ENCODE peak calls at places on chromosomes 16 and 17, in four cellular contexts. N is stomach, V is right atrium auricular region, H is bronchial epithelial cell. S is an unnamed sample.

GRCh38 chr17:55926276-55926995 is 175.6 kb downstream of the PCTP start:
- DNase-seq in N (no peak), V (no peak), H (no peak), S (no peak)

GRCh38 chr17:34414338-34414737 is 51.3 kb upstream of the CCL1 start:
- DNase-seq in N (no peak), V (no peak), H (no peak), S (no peak)

GRCh38 chr16:72094266-72094610 is 591 bp downstream of the DHX38 start:
- DNase-seq in V (no peak), H (peak; percentile 3), N (no peak), S (no peak)

GRCh38 chr17:7438050-7438614 is 1.2 kb upstream of the FGF11 start:
- DNase-seq in H (peak; percentile 33), V (peak; percentile 62), N (peak; percentile 53), S (peak; percentile 37)

GRCh38 chr17:76193616-76194015 is 46.7 kb downstream of the RNF157 start:
- DNase-seq in H (no peak), V (no peak), N (no peak), S (no peak)

GRCh38 chr17:76969598-76970172 is 101.5 kb downstream of the MGAT5B start:
- DNase-seq in V (no peak), H (no peak), N (no peak), S (no peak)

GRCh38 chr17:3998436-3998835 is 34.2 kb upstream of the ATP2A3 start:
- DNase-seq in V (no peak), N (no peak), H (no peak), S (no peak)

GRCh38 chr17:69711504-69711903 is 297.0 kb downstream of the MAP2K6 start:
- DNase-seq in V (no peak), N (no peak), H (no peak), S (no peak)

GRCh38 chr16:8675183-8676159 is 1.1 kb downstream of the ABAT start:
- DNase-seq in H (peak; percentile 5), N (no peak), V (no peak), S (peak; percentile 45)

GRCh38 chr17:1480747-1481465 is 11.6 kb downstream of the MYO1C start:
- DNase-seq in V (no peak), N (no peak), H (no peak), S (no peak)

GRCh38 chr17:7384489-7385081 is 3.7 kb downstream of the TNK1 start:
- DNase-seq in V (no peak), N (no peak), H (no peak), S (no peak)

GRCh38 chr17:40827746-40828453 is 5.5 kb upstream of the KRT10 start:
- DNase-seq in V (no peak), H (no peak), N (no peak), S (no peak)

GRCh38 chr17:17484451-17484899 is 7.7 kb downstream of the MED9 start:
- DNase-seq in H (peak; percentile 27), V (no peak), N (no peak), S (no peak)

GRCh38 chr17:70447588-70447987 is 278.3 kb downstream of the KCNJ2 start:
- DNase-seq in H (peak; percentile 10), N (no peak), V (no peak), S (no peak)

GRCh38 chr17:16880843-16881230 is 91.1 kb downstream of the TNFRSF13B start:
- DNase-seq in H (no peak), N (no peak), V (peak; percentile 53), S (no peak)

GRCh38 chr17:67390646-67391480 is 13.8 kb downstream of the PITPNC1 start:
- DNase-seq in V (no peak), H (peak; percentile 92), N (peak; percentile 76), S (peak; percentile 83)

GRCh38 chr17:64074704-64075484 is 54.5 kb upstream of the ICAM2 start:
- DNase-seq in V (no peak), H (peak; percentile 97), N (peak; percentile 69), S (peak; percentile 78)

GRCh38 chr17:8003594-8004181 is 1.3 kb downstream of the GUCY2D start:
- DNase-seq in V (no peak), N (no peak), H (no peak), S (no peak)

GRCh38 chr17:75242461-75243042 is 18.9 kb downstream of the GGA3 start:
- DNase-seq in H (no peak), N (no peak), V (no peak), S (no peak)

GRCh38 chr16:82041542-82041941 is 6.5 kb downstream of the HSD17B2 start:
- DNase-seq in V (no peak), H (no peak), N (no peak), S (no peak)

GRCh38 chr17:45131616-45132301 is 556 bp downstream of the PLCD3 start:
- DNase-seq in H (no peak), V (no peak), N (peak; percentile 48), S (peak; percentile 54)

GRCh38 chr17:13727441-13728171 is 125.9 kb upstream of the HS3ST3A1 start:
- DNase-seq in V (no peak), N (no peak), H (peak; percentile 90), S (no peak)

GRCh38 chr17:57578608-57578990 is 166.5 kb downstream of the CCDC182 start:
- DNase-seq in H (no peak), N (no peak), V (no peak), S (no peak)

GRCh38 chr16:55389426-55390073 is 65.5 kb downstream of the IRX6 start:
- DNase-seq in N (no peak), V (no peak), H (peak; percentile 34), S (no peak)

GRCh38 chr17:34765291-34765690 is 185.9 kb downstream of the TMEM132E start:
- DNase-seq in V (no peak), H (no peak), N (no peak), S (no peak)

GRCh38 chr17:42522798-42523278 is 13.2 kb upstream of the NAGLU start:
- DNase-seq in H (no peak), V (no peak), N (no peak), S (no peak)

GRCh38 chr16:9351440-9351839 is 260.0 kb downstream of the HAPSTR1 start:
- DNase-seq in V (no peak), N (peak; percentile 62), H (no peak), S (peak; percentile 85)

GRCh38 chr17:80316927-80317705 is 56.5 kb downstream of the RNF213 start:
- DNase-seq in V (no peak), N (no peak), H (no peak), S (no peak)

GRCh38 chr17:79948918-79949645 is 86.6 kb downstream of the TBC1D16 start:
- DNase-seq in V (no peak), H (no peak), N (no peak), S (peak; percentile 5)

GRCh38 chr16:84950906-84951305 is 60.4 kb downstream of the ZDHHC7 start:
- DNase-seq in N (no peak), V (no peak), H (no peak), S (no peak)

GRCh38 chr16:64695684-64696083 is 426.2 kb downstream of the CDH11 start:
- DNase-seq in H (no peak), N (no peak), V (no peak), S (no peak)

GRCh38 chr17:57551321-57552079 is 193.6 kb downstream of the CCDC182 start:
- DNase-seq in H (no peak), V (no peak), N (peak; percentile 43), S (no peak)

GRCh38 chr16:30000768-30001631 is 5.0 kb downstream of the INO80E start:
- DNase-seq in V (no peak), N (no peak), H (no peak), S (no peak)
- TF ChIP-seq CTCF in V (no peak), N (no peak), H (no peak), S (no peak)

GRCh38 chr16:69386596-69386995 is 789 bp upstream of the TERF2 start:
- DNase-seq in N (no peak), V (no peak), H (no peak), S (no peak)
- H3K4me3 ChIP-seq in N (no peak overlapping the region), V (peak overlapping the region; percentile 69), H (no peak overlapping the region), S (no peak overlapping the region)

DNA sequence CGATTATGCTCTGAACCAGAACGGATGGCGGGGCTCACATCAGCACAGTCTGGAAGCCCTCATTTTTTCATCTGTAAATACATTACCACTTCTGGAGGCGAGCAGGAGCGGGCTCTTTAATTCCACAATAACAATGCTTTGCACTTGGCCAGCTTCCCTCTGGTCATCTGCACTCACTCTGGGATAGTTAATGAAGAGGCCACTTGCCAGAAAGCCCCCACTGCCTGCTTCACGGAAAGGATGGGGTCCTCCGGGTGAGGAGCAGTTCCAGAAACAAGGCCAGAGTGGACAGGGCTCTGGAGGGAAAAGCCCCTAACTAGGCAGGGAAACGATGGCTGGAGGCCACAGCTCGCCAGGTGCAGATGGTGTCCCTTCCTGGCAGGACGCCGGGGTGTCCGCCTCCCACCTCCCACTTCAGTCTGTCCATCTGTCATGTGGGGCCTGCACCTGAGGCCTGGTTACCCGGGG is 13.1 kb upstream of the BCAR1 start:
- DNase-seq in H (no peak), N (no peak), V (no peak), S (peak; percentile 65)
- H3K36me3 ChIP-seq in H (peaks cover 7% of the 10 kb centered on the region), N (no peaks in the 10 kb centered on the region), V (no peaks in the 10 kb centered on the region), S (no peaks in the 10 kb centered on the region)

DNA sequence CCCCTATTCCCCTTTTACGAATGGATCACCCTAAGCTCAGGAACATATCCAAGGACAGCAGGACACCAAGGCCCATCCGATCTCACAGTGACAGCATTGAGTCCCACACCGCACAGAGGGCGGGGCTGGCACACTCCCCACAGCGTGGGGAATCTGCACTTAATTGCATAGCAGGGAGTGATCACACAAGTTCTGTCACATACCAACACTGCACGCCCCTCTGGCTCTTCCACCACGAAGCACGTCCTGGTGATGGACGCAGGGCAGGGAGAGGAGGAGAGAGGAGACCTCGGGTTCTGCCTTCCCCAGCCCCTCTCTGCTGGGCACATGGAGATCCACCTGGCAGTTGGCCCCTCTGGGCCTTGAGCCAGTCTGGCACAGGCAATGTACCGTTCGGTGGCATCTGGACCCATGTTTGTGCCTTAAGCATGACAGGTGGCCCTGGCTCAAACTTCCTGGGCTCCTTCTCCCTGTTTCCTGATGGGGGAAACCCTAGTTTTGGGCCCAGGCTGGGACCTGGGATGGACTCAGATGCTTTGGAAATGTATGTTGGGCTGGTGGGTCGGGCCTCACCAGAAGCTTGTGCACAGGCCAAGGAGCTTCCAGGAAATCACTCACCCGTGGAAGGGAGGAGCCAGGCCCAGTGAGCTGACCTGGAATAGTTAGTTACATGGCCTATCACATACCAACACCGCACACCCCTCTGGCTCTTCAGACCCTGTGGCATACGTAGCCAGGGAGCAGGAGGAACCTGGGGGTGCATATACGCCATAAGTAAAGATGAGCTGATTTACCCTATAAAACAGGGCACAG is 35.1 kb upstream of the CREBBP start:
- DNase-seq in N (no peak), V (no peak), H (no peak), S (no peak)
- TF ChIP-seq CTCF in N (no peak), V (no peak), H (no peak), S (no peak)

DNA sequence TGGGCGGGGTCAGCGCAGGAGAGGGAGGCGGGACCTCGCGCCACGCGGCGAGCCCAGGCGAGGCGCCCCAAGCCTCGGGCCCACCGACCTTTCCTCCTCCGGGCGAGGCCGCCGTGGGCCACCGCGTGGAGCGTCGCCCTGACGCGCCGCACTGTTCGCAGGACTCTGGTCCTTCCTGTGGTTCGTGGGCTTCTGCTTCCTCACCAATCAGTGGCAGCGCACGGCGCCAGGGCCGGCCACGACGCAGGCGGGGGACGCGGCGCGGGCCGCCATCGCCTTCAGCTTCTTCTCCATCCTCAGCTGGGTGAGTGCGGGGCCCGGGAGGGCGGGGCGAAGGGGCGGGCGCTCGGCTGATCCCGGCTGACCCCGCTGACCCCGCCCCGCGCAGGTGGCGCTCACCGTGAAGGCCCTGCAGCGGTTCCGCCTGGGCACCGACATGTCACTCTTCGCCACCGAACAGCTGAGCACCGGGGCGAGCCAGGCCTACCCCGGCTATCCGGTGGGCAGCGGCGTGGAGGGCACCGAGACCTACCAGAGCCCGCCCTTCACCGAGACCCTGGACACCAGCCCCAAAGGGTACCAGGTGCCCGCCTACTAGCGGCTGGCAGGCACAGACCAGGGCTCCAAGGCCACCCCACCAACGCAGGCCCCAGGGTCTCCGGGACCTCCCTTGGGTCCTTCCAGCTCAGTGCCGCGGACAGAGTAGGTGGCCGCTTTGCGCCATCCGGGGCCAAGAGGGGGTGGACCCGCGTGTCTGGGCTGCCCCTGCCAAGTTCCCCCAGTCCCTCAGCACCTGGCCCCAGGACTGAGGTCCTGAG is 2.9 kb downstream of the SYNGR3 start:
- DNase-seq in N (no peak), H (no peak), V (no peak), S (no peak)
- H3K4me3 ChIP-seq in N (peak overlapping the region; percentile 43), H (no peak overlapping the region), V (peak overlapping the region; percentile 55), S (no peak overlapping the region)

S was measured in body of pancreas.